ENCODE peak calls at places on chromosomes 3 and 15, in eight cellular contexts. M is NT2/D1, S is heart left ventricle, C is left ventricle myocardium inferior, B is endodermal cell, E is body of pancreas, G is pancreas, Z is uterus. W is an unnamed sample. For H3K4me1, the result is how much of the 10 kb centered on the place peaks cover.

GRCh38 chr3:157549498-157549897 is 46.3 kb upstream of the VEPH1 start:
- DNase-seq in M (no peak), S (no peak), C (no peak), B (no peak), E (no peak), G (no peak), Z (no peak), W (no peak)

GRCh38 chr3:149650828-149651227 is 7.0 kb downstream of the WWTR1 start:
- DNase-seq in M (no peak), S (no peak), C (no peak), B (no peak), E (no peak), G (no peak), Z (no peak), W (no peak)

GRCh38 chr15:36177590-36178281 is 401.7 kb upstream of the CDIN1 start:
- DNase-seq in M (no peak), S (no peak), C (no peak), B (no peak), E (peak), G (no peak), Z (no peak), W (no peak)

GRCh38 chr3:101085752-101086151 is 92.5 kb upstream of the ABI3BP start:
- DNase-seq in M (no peak), S (no peak), C (no peak), B (no peak), E (no peak), G (no peak), Z (no peak), W (no peak)

GRCh38 chr3:62189376-62189698 is 184.0 kb downstream of the FEZF2 start:
- DNase-seq in M (no peak), S (no peak), C (no peak), B (no peak), E (no peak), G (no peak), Z (no peak), W (no peak)

GRCh38 chr3:142876417-142876816 is 12.5 kb downstream of the PCOLCE2 start:
- DNase-seq in M (no peak), S (no peak), C (no peak), B (no peak), E (no peak), G (no peak), Z (no peak), W (no peak)

GRCh38 chr3:151305081-151305777 is 11.4 kb downstream of the GPR87 start:
- DNase-seq in M (peak), S (no peak), C (no peak), B (peak), E (peak), G (no peak), Z (peak), W (no peak)

GRCh38 chr3:50303038-50303815 is at the start of gene HYAL1:
- DNase-seq in M (no peak), S (peak), C (peak), B (peak), E (peak), G (peak), Z (peak), W (no peak)

GRCh38 chr15:57961919-57962318 is 103.6 kb downstream of the ALDH1A2 start:
- DNase-seq in M (no peak), S (no peak), C (no peak), B (no peak), E (no peak), G (no peak), Z (no peak), W (no peak)

GRCh38 chr15:31488437-31489204 is 162.0 kb downstream of the KLF13 start:
- DNase-seq in M (peak), S (no peak), C (no peak), B (peak), E (peak), G (no peak), Z (peak), W (peak)

GRCh38 chr15:73570355-73571032 is 62.7 kb downstream of the NPTN start:
- DNase-seq in M (no peak), S (no peak), C (no peak), B (no peak), E (no peak), G (no peak), Z (no peak), W (no peak)

GRCh38 chr3:177307391-177307790 is 110.1 kb upstream of the TBL1XR1 start:
- DNase-seq in M (no peak), S (no peak), C (no peak), B (no peak), E (no peak), G (no peak), Z (no peak), W (no peak)

GRCh38 chr15:74317820-74318375 is 49.5 kb downstream of the CYP11A1 start:
- DNase-seq in M (no peak), S (peak), C (peak), B (no peak), E (peak), G (peak), Z (peak), W (no peak)

GRCh38 chr3:108285176-108285575 is 11.2 kb upstream of the HHLA2 start:
- DNase-seq in M (no peak), S (no peak), C (no peak), B (no peak), E (no peak), G (no peak), Z (no peak), W (no peak)

GRCh38 chr3:108283989-108284388 is 12.4 kb upstream of the HHLA2 start:
- DNase-seq in M (no peak), S (no peak), C (no peak), B (no peak), E (no peak), G (no peak), Z (no peak), W (no peak)

GRCh38 chr3:108281670-108282069 is 14.7 kb upstream of the HHLA2 start:
- DNase-seq in M (no peak), S (no peak), C (no peak), B (no peak), E (no peak), G (no peak), Z (no peak), W (no peak)

GRCh38 chr3:108283006-108283405 is 13.3 kb upstream of the HHLA2 start:
- DNase-seq in M (no peak), S (no peak), C (no peak), B (no peak), E (no peak), G (no peak), Z (no peak), W (no peak)

DNA sequence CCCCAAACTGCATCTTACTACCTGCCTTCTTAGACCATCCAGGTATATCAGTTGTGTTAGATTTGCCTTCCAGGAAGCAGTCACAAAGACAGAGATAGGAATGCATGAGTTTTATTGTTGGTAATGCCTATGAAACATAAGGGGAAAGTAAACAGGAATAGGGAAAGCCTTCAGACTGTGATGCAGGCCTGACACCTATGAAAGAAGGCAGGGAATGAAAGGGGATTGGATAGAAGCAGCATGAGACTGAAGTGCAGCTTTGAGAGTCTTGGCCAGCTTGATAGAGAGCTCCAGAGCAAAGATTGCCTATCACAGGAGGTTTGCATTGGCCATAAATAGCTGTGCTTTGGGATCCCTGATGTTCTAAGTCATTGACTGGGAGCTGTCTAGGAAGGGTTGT is 15.9 kb upstream of the HHLA2 start:
- DNase-seq in M (no peak), S (no peak), C (no peak), B (no peak), E (no peak), G (no peak), Z (no peak), W (no peak)
- H3K4me1 ChIP-seq in M (under half), S (under half), C (under half), B (under half), E (under half), G (under half), Z (under half), W (under half)

GRCh38 chr3:4712109-4712508 is 219.0 kb downstream of the ITPR1 start:
- DNase-seq in M (no peak), S (no peak), C (no peak), B (no peak), E (peak), G (no peak), Z (no peak), W (no peak)

GRCh38 chr3:4710191-4710590 is 217.0 kb downstream of the ITPR1 start:
- DNase-seq in M (no peak), S (no peak), C (no peak), B (no peak), E (no peak), G (no peak), Z (no peak), W (no peak)

GRCh38 chr3:4714045-4714444 is 220.9 kb downstream of the ITPR1 start:
- DNase-seq in M (no peak), S (no peak), C (no peak), B (no peak), E (no peak), G (no peak), Z (no peak), W (no peak)

GRCh38 chr3:4709336-4709735 is 216.2 kb downstream of the ITPR1 start:
- DNase-seq in M (no peak), S (no peak), C (no peak), B (no peak), E (no peak), G (no peak), Z (no peak), W (no peak)

DNA sequence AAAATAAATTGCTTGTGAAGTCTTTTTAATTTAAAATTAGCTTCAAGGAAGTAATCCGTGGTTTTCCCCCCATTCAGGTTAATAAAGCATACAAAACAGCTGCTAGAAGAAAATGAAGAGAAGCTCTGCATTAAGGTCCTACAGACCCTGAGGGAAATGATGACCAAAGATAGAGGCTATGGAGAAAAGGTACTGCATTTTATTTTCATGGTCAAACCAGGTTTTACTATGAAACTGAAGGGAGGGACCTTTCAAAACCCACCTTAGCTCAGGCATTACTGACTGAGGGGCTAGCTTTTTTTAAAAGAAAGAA is 218.5 kb downstream of the ITPR1 start:
- DNase-seq in M (no peak), S (no peak), C (no peak), B (no peak), E (no peak), G (no peak), Z (no peak), W (no peak)
- H3K4me1 ChIP-seq in M (under half), S (under half), C (under half), B (under half), E (under half), G (under half), Z (under half), W (under half)

GRCh38 chr3:48465237-48465530 is 18.6 kb downstream of the ATRIP start:
- DNase-seq in M (no peak), S (no peak), C (no peak), B (no peak), E (no peak), G (no peak), Z (no peak), W (no peak)
- H3K4me1 ChIP-seq in M (under half), S (half or more), C (half or more), B (under half), E (under half), G (under half), Z (under half), W (under half)

DNA sequence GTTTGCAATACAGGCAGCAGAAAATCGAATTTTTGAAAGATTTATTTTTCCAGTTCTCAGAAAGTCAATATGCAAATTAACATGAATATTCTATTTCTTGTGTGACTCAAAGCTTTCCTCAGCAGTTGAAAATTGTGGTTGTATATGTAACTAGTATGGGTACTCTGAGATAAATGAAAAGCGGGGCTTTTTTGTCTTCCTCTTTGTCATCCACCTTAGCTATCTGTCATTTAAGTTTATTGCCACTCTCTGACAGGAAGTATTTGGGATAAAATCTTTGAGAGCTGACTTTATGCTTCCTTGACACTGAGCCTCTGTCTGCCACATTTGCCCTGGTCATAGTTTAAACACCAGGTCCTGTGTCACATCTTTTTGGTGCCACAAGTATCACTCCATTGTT is 91.5 kb downstream of the ATG7 start:
- DNase-seq in M (no peak), S (no peak), C (no peak), B (no peak), E (no peak), G (no peak), Z (no peak), W (no peak)
- H3K4me1 ChIP-seq in M (under half), S (under half), C (under half), B (under half), E (under half), G (under half), Z (under half), W (under half)

GRCh38 chr15:80584561-80584964 is 110.5 kb upstream of the ABHD17C start:
- DNase-seq in M (no peak), S (no peak), C (no peak), B (peak), E (no peak), G (no peak), Z (no peak), W (no peak)
- H3K4me1 ChIP-seq in M (under half), S (under half), C (under half), B (under half), E (under half), G (under half), Z (under half), W (under half)

GRCh38 chr3:188211476-188211875 is 57.5 kb downstream of the LPP start:
- DNase-seq in M (no peak), S (no peak), C (no peak), B (no peak), E (no peak), G (no peak), Z (no peak), W (no peak)

GRCh38 chr3:188217011-188217463 is 63.1 kb downstream of the LPP start:
- DNase-seq in M (no peak), S (no peak), C (no peak), B (no peak), E (no peak), G (no peak), Z (no peak), W (no peak)

GRCh38 chr3:188212308-188212969 is 58.5 kb downstream of the LPP start:
- DNase-seq in M (peak), S (no peak), C (no peak), B (peak), E (no peak), G (no peak), Z (no peak), W (no peak)

GRCh38 chr3:188217681-188218080 is 63.7 kb downstream of the LPP start:
- DNase-seq in M (no peak), S (no peak), C (no peak), B (no peak), E (no peak), G (no peak), Z (no peak), W (no peak)

GRCh38 chr3:188214442-188214841 is 60.5 kb downstream of the LPP start:
- DNase-seq in M (no peak), S (no peak), C (no peak), B (no peak), E (peak), G (no peak), Z (no peak), W (no peak)
- H3K4me1 ChIP-seq in M (under half), S (half or more), C (half or more), B (under half), E (under half), G (under half), Z (under half), W (under half)

DNA sequence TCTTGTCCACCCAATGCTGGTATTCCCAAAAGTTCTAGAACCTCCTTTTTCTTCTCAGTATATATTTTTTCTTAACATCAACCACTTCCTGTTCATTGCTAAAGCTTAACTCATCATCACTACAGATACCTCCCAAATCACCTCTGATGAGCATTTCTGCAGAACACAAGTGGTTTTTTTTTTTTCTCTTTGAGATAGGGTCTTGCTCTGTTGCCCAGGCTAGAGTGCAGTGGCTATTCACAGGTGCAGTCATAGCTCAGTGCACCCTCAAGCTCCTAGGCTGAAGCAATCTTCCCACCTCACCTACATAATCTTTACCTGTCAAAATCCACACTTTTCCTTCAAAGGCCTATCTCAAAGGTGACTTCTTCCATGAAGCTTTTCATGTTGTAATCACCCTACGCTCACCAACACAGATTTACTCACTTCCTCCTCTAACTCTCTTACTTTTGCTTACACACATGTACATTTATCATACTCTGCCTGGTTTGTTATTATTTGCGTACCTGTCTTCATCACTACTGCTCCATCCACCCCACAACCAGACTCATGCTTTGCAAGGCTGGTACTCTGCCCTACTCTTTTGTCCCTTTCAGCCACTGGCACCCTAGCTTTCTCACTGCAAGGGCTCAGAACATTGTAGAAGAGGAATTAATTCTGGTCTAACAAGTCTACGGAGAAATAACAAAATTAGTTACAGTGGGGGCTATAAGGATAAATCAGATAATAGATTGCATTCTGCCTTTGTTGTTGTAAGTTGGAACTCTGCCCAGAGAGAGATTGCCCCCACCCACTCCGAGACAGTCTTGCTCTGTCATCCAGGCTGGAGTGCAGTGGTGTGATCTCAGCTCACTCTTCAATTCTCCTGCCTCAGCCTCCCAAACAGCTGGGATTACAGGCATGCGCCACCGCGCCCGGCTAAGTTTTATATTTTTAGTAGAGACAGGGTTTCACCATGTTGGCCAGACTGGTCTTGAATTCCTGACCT is 27.5 kb downstream of the HERC1 start:
- DNase-seq in M (no peak), S (no peak), C (no peak), B (no peak), E (no peak), G (no peak), Z (no peak), W (no peak)
- H3K4me1 ChIP-seq in M (under half), S (half or more), C (half or more), B (under half), E (under half), G (under half), Z (under half), W (half or more)

W was measured in CD4-positive, alpha-beta memory T cell.